ENCODE peak calls at places on chromosomes 6 and 20, in seven cellular contexts. A is fibroblast of mammary gland; J is stimulated activated CD8-positive, alpha-beta memory T cell treated with anti-CD3 and anti-CD28 coated beads, Interleukin-4, amount 100 ng/mL, for 4 hours; N is activated naive CD8-positive, alpha-beta T cell treated with anti-CD3 and anti-CD28 coated beads, Interleukin-2, amount 50 U/mL, for 24 hours; V is NCI-H748 treated with DMSO at 0.1 percent for 48 hours; D is NCI-H2029 treated with DMSO at 0.1 percent for 48 hours; K is EH. Q is an unnamed sample.

GRCh38 chr6:24489881-24490280 is 503 bp upstream of the GPLD1 start:
- DNase-seq in K (peak; percentile 15), N (no peak), D (no peak), J (no peak), A (peak; percentile 29), V (no peak), Q (no peak)

GRCh38 chr6:33168202-33168601 is 24.1 kb downstream of the COL11A2 start:
- DNase-seq in N (no peak), V (no peak), K (no peak), D (no peak), A (no peak), J (no peak), Q (no peak)

GRCh38 chr6:7939186-7939863 is 28.7 kb upstream of the TXNDC5 start:
- DNase-seq in V (no peak), J (no peak), D (no peak), A (peak; percentile 63), K (peak; percentile 24), N (no peak), Q (no peak)

GRCh38 chr6:36432151-36432633 is 10.5 kb downstream of the PXT1 start:
- DNase-seq in J (no peak), N (no peak), D (no peak), K (peak; percentile 93), V (no peak), A (no peak), Q (no peak)

GRCh38 chr20:25011831-25012241 is 19.3 kb upstream of the APMAP start:
- DNase-seq in D (no peak), N (no peak), V (no peak), A (no peak), K (no peak), J (no peak), Q (no peak)

GRCh38 chr20:2387180-2387577 is 6.5 kb downstream of the TGM6 start:
- DNase-seq in N (peak; percentile 66), D (no peak), K (peak; percentile 45), J (peak; percentile 9), V (peak; percentile 16), A (peak; percentile 43), Q (no peak)

GRCh38 chr6:16108996-16109658 is 19.8 kb upstream of the MYLIP start:
- DNase-seq in A (no peak), N (no peak), V (no peak), D (no peak), J (no peak), K (no peak), Q (no peak)

GRCh38 chr6:159169193-159169555 is at the start of gene FNDC1:
- DNase-seq in D (no peak), N (peak; percentile 78), A (no peak), J (no peak), K (no peak), V (no peak), Q (no peak)

GRCh38 chr6:46191961-46192360 is 21.2 kb upstream of the ENPP5 start:
- DNase-seq in D (no peak), K (peak; percentile 29), N (no peak), A (peak; percentile 97), J (no peak), V (no peak), Q (no peak)

GRCh38 chr20:59032713-59033059 is 551 bp upstream of the ATP5F1E start:
- DNase-seq in J (no peak), V (peak; percentile 49), N (no peak), K (peak; percentile 58), D (peak; percentile 15), A (peak; percentile 37), Q (no peak)

GRCh38 chr6:100518588-100518987 is 53.9 kb upstream of the SIM1 start:
- DNase-seq in V (no peak), A (no peak), J (no peak), N (no peak), D (no peak), K (no peak), Q (no peak)

GRCh38 chr6:118319890-118320289 is 228.2 kb upstream of the PLN start:
- DNase-seq in A (no peak), K (no peak), N (no peak), J (no peak), V (peak; percentile 81), D (no peak), Q (no peak)

GRCh38 chr20:4592316-4593148 is 129.2 kb upstream of the PRND start:
- DNase-seq in A (peak; percentile 48), N (peak; percentile 71), D (peak; percentile 36), K (peak; percentile 52), J (no peak), V (peak; percentile 29), Q (no peak)

GRCh38 chr6:53189554-53189953 is 40.9 kb upstream of the GCM1 start:
- DNase-seq in A (peak; percentile 12), D (no peak), N (no peak), K (peak; percentile 43), V (no peak), J (no peak), Q (no peak)

GRCh38 chr6:57252975-57253374 is 30.9 kb upstream of the RAB23 start:
- DNase-seq in V (no peak), D (no peak), J (no peak), A (peak; percentile 71), N (no peak), K (peak; percentile 83), Q (no peak)

GRCh38 chr20:3654326-3655031 is 8.7 kb downstream of the GFRA4 start:
- DNase-seq in K (no peak), D (no peak), A (no peak), N (no peak), J (no peak), V (no peak), Q (no peak)

GRCh38 chr6:8400663-8401062 is 34.7 kb downstream of the SLC35B3 start:
- DNase-seq in K (no peak), V (no peak), D (no peak), A (no peak), J (no peak), N (no peak), Q (no peak)

Q was measured in hypothalamus.